ENCODE peak calls at places on chromosomes 11 and 22, in five cellular contexts. Y is activated CD8-positive, alpha-beta T cell treated with anti-CD3 and anti-CD28 coated beads for 36 hours; X is epithelial cell of esophagus; W is cardiac muscle cell; E is hepatocyte. B is an unnamed sample.

GRCh38 chr22:50420015-50420414 is 54.8 kb downstream of the SBF1 start:
- DNase-seq in Y (no peak), X (no peak), W (no peak), E (no peak), B (no peak)

GRCh38 chr11:125494033-125494364 is 2.1 kb downstream of the FEZ1 start:
- DNase-seq in Y (no peak), X (no peak), W (no peak), E (no peak), B (no peak)

GRCh38 chr22:21984793-21985192 is 2.2 kb upstream of the TOP3B start:
- DNase-seq in Y (peak), X (peak), W (peak), E (peak), B (peak)

GRCh38 chr22:44312766-44313165 is at the start of gene SHISAL1:
- DNase-seq in Y (no peak), X (peak), W (no peak), E (no peak), B (peak)

GRCh38 chr11:5818245-5818865 is 9.6 kb downstream of the OR52N2 start:
- DNase-seq in Y (no peak), X (no peak), W (no peak), E (no peak), B (no peak)

GRCh38 chr11:114392735-114393667 is 7.3 kb downstream of the C11orf71 start:
- DNase-seq in Y (no peak), X (no peak), W (no peak), E (no peak), B (no peak)

GRCh38 chr11:96278039-96278897 is 64.7 kb downstream of the MAML2 start:
- DNase-seq in Y (no peak), X (peak), W (no peak), E (peak), B (peak)

GRCh38 chr22:49735411-49736311 is 92.0 kb downstream of the BRD1 start:
- DNase-seq in Y (peak), X (no peak), W (peak), E (peak), B (no peak)

GRCh38 chr11:38345286-38345685 is 1747.2 kb upstream of the RAG2 start:
- DNase-seq in Y (no peak), X (peak), W (no peak), E (peak), B (no peak)

GRCh38 chr11:110148775-110149744 is 55.9 kb downstream of the ZC3H12C start:
- DNase-seq in Y (no peak), X (peak), W (no peak), E (no peak), B (peak)

GRCh38 chr11:12508151-12508740 is 130.9 kb downstream of the PARVA start:
- DNase-seq in Y (no peak), X (no peak), W (no peak), E (peak), B (peak)

GRCh38 chr11:8682219-8683114 is at the start of the genes RPL27A and TRIM66:
- DNase-seq in Y (peak), X (peak), W (peak), E (peak), B (peak)
- TF ChIP-seq CTCF in Y (no peak), X (peak), W (no peak), E (peak), B (no peak)

DNA sequence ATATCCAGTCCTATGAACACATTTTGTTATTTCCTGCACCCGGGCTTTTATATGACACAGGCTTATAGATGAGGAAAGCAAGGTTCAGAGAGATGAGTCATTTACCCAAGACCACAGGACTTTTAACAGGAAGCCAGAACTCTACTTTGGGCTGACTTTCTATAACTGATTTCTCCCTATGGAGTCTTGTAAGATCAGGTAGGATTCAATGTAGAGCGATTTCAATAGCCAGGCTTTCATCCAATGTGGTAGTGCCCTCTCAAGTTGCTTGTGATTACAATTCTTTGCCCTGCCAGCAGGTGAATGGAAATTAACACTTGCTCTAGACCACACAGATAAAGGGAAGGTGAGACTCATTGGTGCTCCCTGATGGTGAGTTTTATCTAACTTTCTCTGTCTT is 378.3 kb downstream of the INSC start:
- DNase-seq in Y (no peak), X (no peak), W (no peak), E (no peak), B (no peak)
- TF ChIP-seq CTCF in Y (no peak), X (no peak), W (no peak), E (no peak), B (no peak)

DNA sequence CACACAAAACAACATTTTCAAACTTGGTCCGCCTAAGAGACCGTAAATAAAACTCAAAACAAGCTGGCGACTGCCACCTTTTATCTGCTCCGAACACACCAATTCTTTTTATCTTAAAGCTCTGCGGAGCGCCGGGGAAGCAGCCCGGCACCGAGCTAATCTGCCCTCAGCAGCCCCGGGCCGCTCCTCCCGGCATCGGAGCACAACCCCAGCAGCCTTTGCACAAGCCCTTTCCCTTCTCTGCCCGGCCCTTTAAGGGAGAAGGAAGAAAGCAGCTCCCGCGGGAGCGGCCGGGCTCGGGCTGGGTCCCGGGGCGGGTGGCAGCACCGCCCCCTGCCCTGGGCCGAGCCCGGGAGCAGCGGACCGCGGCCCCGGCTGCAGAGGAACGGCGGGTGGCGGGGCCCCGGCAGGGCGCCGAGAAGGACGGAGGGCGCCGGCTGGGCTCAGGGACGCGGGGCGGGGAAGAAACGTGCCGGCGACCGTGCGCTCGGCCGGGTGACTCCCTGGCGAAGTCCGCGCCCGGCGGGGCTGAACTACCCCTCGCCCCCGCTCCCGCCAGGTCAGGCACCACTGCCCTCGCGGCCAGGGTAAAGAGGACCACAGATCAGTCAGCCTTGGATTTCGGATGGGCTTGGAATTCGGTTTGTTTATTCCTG is 133.5 kb upstream of the C11orf58 start:
- DNase-seq in Y (peak), X (peak), W (peak), E (peak), B (no peak)
- TF ChIP-seq CTCF in Y (no peak), X (no peak), W (no peak), E (no peak), B (no peak)

DNA sequence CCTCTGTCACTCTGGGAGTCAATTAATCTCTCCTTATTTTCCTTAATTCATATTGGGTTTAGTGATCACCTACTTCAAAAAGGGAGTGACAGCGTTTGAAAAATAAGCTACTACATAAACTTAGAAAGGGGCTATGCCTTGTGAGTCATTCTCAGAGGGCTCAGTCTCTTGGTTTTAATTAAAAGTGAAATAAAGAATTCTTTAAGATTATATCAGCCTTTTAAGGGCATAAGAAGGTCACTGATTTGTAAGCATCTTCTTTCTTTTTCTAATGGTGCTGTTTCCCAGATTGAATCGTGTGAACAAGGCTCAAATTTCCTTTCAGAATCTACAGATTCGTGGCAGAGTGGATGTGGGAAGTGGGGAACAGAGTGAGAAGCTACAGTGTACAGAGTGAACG is 636.2 kb upstream of the CCDC90B start:
- DNase-seq in Y (no peak), X (no peak), W (no peak), E (no peak), B (peak)
- TF ChIP-seq CTCF in Y (no peak), X (no peak), W (no peak), E (no peak), B (no peak)

DNA sequence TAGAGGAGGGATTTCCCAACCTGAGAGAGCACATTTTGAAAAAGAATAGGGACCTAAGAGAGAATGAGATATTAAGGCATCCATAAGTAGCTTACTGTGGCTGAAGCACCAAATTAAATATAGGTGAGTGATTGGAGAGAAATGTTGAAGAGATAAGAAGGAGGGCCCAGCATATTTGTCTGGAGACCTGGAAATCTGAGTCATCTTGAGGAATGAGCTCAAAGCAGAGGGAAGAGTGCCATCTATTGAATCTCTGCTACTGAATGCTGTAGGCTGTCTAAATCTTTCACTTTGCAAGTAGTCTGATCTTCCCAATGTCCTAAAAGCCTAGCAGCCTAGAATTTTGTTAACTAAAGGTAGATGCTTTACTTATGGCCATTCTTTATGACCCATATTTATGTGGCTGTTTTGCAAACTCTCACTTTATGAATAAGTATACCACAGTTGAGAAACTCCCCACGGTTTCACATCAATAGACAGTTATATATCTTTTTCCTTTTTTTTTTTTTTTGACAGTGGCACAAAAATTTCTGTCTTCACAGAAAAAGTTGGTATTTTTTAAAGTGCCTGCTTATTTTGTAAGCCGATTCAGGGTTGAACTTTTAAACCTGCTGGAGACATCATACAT is 2093.5 kb downstream of the LRRC4C start:
- DNase-seq in Y (no peak), X (peak), W (peak), E (peak), B (no peak)
- TF ChIP-seq CTCF in Y (no peak), X (no peak), W (no peak), E (peak), B (no peak)

DNA sequence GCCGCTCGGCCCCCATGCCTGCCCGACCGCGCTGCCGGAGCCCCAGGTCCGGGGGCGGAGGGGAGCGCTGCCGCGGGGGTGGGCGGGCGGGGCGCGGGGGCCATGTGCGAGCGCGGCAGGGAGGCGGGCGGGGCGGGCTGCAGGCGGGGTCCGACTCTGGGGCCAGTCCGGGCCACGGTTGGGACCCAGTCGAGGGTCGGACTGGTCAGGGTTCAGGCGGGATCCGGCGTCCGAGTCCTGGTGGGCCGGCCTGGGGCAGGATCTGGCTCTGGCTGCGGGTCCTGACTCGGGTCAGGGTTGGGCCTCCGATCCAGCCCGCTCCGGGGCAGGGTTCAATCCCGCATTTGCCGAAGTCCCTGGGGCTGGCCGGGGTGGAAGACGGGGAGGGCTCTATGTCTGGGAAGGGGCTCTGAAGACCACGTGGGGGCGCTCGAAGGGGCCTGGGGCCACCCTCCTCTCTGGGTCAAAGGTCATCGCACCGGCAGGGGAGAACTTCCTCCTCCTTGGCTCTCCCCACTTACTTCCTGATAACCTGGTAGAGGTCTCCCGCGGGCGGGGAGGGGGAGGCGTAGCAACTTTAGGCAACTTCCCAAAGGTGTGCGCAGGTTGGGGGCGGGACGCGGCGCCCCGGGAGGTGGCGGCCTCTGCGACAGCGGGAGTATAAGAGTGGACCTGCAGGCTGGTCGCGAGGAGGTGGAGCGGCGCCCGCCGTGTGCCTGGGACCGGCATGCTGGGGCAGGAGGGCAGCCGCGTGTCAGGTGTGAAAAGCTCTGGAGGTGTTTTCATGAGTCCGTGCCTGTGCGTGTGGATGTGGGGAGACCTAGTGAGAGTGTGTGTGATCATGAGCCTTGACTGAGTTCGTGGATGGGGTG is 603 bp downstream of the ESRRA start:
- DNase-seq in Y (peak), X (peak), W (peak), E (peak), B (no peak)
- TF ChIP-seq CTCF in Y (no peak), X (peak), W (peak), E (peak), B (no peak)

GRCh38 chr11:119015054-119015611 is 3.0 kb downstream of the RPS25 start:
- DNase-seq in Y (no peak), X (peak), W (no peak), E (peak), B (no peak)
- TF ChIP-seq CTCF in Y (no peak), X (no peak), W (no peak), E (peak), B (peak)

DNA sequence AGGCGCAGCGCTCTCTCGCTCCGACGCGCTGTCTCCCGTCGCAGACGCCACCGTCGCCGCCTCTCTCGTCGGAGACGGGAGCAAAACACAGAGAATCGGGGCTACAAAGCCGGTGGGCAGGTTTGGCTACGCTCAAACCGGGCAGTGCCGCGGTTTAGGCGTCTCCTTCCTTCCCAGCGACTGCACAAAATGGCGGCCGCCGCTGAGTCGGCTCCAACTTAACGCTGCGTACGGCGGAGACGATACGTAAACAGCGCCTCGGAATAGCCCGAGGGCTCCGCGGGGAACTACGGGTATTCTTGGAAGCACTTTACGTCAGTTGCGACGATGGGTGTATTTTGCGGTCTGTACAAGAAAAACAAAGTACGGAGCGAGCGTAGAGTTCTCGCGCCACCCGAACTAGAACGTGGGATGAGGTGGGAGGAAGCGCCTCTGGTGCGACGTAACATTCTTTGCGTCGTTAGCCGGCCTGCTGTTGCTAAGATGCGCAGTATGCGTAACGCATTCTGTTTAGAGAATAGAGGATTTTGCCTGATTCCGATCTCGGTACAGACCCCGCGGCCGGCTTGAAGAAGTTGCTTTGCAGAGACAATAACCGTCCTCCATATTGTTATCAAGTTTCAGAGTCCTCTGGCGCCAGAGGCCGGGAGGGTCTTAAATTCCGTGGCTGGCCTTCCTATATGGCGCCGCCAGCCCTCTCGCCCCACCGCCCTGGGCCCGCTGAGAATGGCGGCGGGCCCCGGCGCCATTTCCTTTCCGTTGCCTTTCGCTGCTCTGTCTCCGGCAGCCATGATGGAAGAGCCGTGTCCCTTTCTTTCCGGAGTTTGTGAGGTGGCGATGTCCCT is at the start of gene DDX17:
- DNase-seq in Y (peak), X (peak), W (peak), E (peak), B (peak)
- TF ChIP-seq CTCF in Y (no peak), X (no peak), W (no peak), E (no peak), B (no peak)

GRCh38 chr22:26937213-26937612 is 279.8 kb downstream of the MIAT start:
- DNase-seq in Y (no peak), X (no peak), W (no peak), E (no peak), B (peak)
- TF ChIP-seq CTCF in Y (no peak), X (no peak), W (no peak), E (no peak), B (peak)

GRCh38 chr11:132312616-132313210 is 942.3 kb downstream of the NTM start:
- DNase-seq in Y (peak), X (peak), W (peak), E (no peak), B (peak)
- TF ChIP-seq CTCF in Y (peak), X (peak), W (peak), E (peak), B (peak)

B was measured in fibroblast of mammary gland.